ENCODE peak calls at places on chromosomes 7 and 10, in nine cellular contexts. M is IMR-90; R is PC-9; Y is hepatocyte; Q is heart right ventricle; H is brain microvascular endothelial cell; G is right atrium auricular region; Z is CD8-positive, alpha-beta T cell; C is BJ. N is an unnamed sample.

GRCh38 chr7:69643708-69644445 is 45.6 kb downstream of the AUTS2 start:
- DNase-seq in M (no peak), R (no peak), Y (peak; percentile 53), Q (peak; percentile 19), H (no peak), G (no peak), Z (no peak), C (no peak), N (no peak)

GRCh38 chr10:12707461-12708185 is 293.9 kb downstream of the CCDC3 start:
- DNase-seq in M (peak; percentile 99), R (peak; percentile 47), Y (peak; percentile 73), Q (peak; percentile 58), H (peak; percentile 97), G (peak; percentile 58), Z (no peak), C (peak; percentile 86), N (peak; percentile 30)

GRCh38 chr7:119694506-119694905 is 578.5 kb upstream of the KCND2 start:
- DNase-seq in M (no peak), R (no peak), Y (no peak), Q (no peak), H (no peak), G (no peak), Z (no peak), C (no peak), N (no peak)

GRCh38 chr7:104848386-104848990 is 165.5 kb upstream of the KMT2E start:
- DNase-seq in M (peak; percentile 34), R (peak; percentile 50), Y (peak; percentile 72), Q (peak; percentile 54), H (peak; percentile 31), G (no peak), Z (peak; percentile 25), C (no peak), N (peak; percentile 71)

GRCh38 chr7:5630670-5631069 is 150.8 kb downstream of the RNF216 start:
- DNase-seq in M (no peak), R (no peak), Y (no peak), Q (no peak), H (no peak), G (no peak), Z (peak; percentile 69), C (no peak), N (no peak)

GRCh38 chr10:31320179-31320597 is 1.2 kb downstream of the ZEB1 start:
- DNase-seq in M (no peak), R (peak; percentile 14), Y (peak; percentile 35), Q (peak; percentile 62), H (no peak), G (peak; percentile 61), Z (peak; percentile 63), C (no peak), N (peak; percentile 8)

GRCh38 chr10:76155961-76156360 is 724.5 kb downstream of the LRMDA start:
- DNase-seq in M (no peak), R (no peak), Y (no peak), Q (no peak), H (no peak), G (no peak), Z (no peak), C (no peak), N (no peak)

GRCh38 chr7:149878523-149878921 is 4.8 kb downstream of the ATP6V0E2 start:
- DNase-seq in M (no peak), R (no peak), Y (no peak), Q (no peak), H (no peak), G (no peak), Z (no peak), C (no peak), N (no peak)

GRCh38 chr10:109429956-109430760 is 493.2 kb downstream of the XPNPEP1 start:
- DNase-seq in M (peak; percentile 88), R (no peak), Y (no peak), Q (no peak), H (no peak), G (no peak), Z (no peak), C (peak; percentile 39), N (no peak)

GRCh38 chr10:24561453-24561852 is 162.2 kb downstream of the ARHGAP21 start:
- DNase-seq in M (peak; percentile 4), R (no peak), Y (no peak), Q (no peak), H (no peak), G (no peak), Z (no peak), C (peak; percentile 9), N (no peak)

GRCh38 chr10:62054825-62055224 is 153.3 kb downstream of the ARID5B start:
- DNase-seq in M (no peak), R (no peak), Y (no peak), Q (no peak), H (no peak), G (no peak), Z (no peak), C (no peak), N (no peak)
- H3K4me3 ChIP-seq in M (peak overlapping the region; percentile 31), R (no peak overlapping the region), Y (no peak overlapping the region), Q (no peak overlapping the region), H (no peak overlapping the region), G (peak overlapping the region; percentile 11), Z (no peak overlapping the region), C (peak overlapping the region; percentile 76), N (no peak overlapping the region)

GRCh38 chr7:99997545-99998137 is 17.8 kb upstream of the ZKSCAN1 start:
- DNase-seq in M (no peak), R (no peak), Y (peak; percentile 59), Q (peak; percentile 50), H (no peak), G (no peak), Z (peak; percentile 81), C (no peak), N (no peak)
- TF ChIP-seq CTCF in M (no peak), R (no peak), Y (no peak), Q (peak; percentile 29), H (peak; percentile 44), G (peak; percentile 51), Z (no peak), C (peak; percentile 24), N (no peak)

DNA sequence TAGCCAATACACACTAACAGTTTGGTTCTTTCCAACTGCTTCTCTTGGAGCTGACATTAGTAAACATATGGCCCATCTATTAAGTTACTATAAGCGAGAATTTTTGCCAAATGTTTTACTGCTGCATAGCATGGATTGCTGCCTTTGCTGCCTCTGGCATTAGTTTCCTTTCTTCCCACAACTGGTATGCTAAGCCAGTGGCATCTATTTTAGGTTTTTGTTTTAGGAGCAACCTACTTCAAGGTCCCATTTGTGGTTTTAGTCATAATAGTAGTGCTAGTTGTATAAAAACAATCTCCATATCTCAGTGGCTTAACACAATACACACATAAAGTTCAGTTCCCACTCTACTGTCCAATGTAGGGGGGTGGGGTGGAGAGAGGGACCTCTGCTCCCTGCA is 25.9 kb upstream of the PANK1 start:
- DNase-seq in M (peak; percentile 4), R (no peak), Y (no peak), Q (no peak), H (no peak), G (no peak), Z (no peak), C (no peak), N (no peak)
- H3K27me3 ChIP-seq in M (no peaks in the 10 kb centered on the region), R (no peaks in the 10 kb centered on the region), Y (no peaks in the 10 kb centered on the region), Q (no peaks in the 10 kb centered on the region), H (no peaks in the 10 kb centered on the region), G (no peaks in the 10 kb centered on the region), Z (no peaks in the 10 kb centered on the region), C (peaks cover 1% of the 10 kb centered on the region), N (no peaks in the 10 kb centered on the region)

GRCh38 chr10:74151879-74152722 is 1.1 kb downstream of the ADK start:
- DNase-seq in M (no peak), R (no peak), Y (no peak), Q (no peak), H (no peak), G (no peak), Z (no peak), C (no peak), N (no peak)
- H3K4me3 ChIP-seq in M (peak overlapping the region; percentile 74), R (peak overlapping the region; percentile 93), Y (peak overlapping the region; percentile 44), Q (peak overlapping the region; percentile 42), H (peak overlapping the region; percentile 97), G (peak overlapping the region; percentile 84), Z (peak overlapping the region; percentile 78), C (peak overlapping the region; percentile 98), N (peak overlapping the region; percentile 69)

GRCh38 chr7:37208528-37208927 is 240.1 kb downstream of the ELMO1 start:
- DNase-seq in M (peak; percentile 62), R (peak; percentile 14), Y (peak; percentile 84), Q (peak; percentile 80), H (peak; percentile 71), G (peak; percentile 85), Z (peak; percentile 31), C (no peak), N (peak; percentile 31)
- TF ChIP-seq CTCF in M (peak; percentile 52), R (no peak), Y (peak; percentile 79), Q (peak; percentile 68), H (peak; percentile 26), G (no peak), Z (no peak), C (peak; percentile 50), N (peak; percentile 51)

DNA sequence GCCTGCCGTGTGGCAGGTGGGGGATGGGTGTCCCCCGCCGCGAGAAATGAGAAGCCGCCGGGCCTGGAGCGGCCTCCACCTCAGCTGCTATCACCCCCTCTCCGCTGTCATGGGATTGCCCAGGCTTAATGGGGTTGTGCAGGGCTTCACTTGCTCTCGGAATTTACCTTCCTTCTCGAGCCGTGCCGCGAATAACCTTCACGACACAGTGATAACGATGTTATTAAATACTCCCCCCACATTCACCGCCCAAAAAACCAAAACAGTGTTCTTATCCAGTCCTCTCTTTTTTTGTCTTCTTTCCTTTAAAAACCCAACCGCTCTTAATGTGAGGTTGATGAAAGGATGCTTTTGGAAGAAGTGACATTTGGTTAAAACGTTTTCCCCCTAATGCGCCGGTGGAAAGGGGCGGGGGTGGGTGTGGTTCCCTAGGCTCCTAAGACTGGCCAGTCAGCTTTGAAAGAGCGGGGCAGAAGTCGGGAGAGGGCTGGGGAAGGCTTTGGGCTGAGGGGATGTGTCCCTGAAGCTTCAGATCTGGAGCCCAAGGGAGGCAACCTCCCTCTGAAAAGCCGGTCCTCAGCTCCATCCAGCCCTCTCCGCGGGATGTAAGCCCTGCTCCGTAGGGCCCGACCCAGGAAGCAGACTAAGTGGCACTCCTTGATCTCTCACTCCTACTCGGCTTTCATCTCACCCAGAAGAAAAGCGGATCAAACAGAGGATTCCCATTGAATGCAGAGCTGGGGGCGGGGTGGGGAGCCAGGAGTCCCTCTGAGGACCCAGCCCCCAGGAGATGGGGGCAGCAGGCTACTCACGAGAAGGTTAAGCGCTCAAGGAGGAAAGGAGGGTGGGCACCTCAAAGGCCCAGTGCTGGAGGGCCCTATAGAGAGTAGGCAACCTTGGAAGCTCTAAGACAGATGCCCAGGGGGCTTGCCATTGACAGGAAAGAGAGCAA is 2.5 kb upstream of the EVX1 start:
- DNase-seq in M (no peak), R (no peak), Y (no peak), Q (no peak), H (no peak), G (no peak), Z (no peak), C (no peak), N (no peak)
- H3K27me3 ChIP-seq in M (peaks cover 99% of the 10 kb centered on the region), R (peaks cover 23% of the 10 kb centered on the region), Y (peaks cover 90% of the 10 kb centered on the region), Q (peaks cover 100% of the 10 kb centered on the region), H (peaks cover 91% of the 10 kb centered on the region), G (peaks cover 60% of the 10 kb centered on the region), Z (peaks cover 51% of the 10 kb centered on the region), C (peaks cover 49% of the 10 kb centered on the region), N (peaks cover 100% of the 10 kb centered on the region)

GRCh38 chr7:147990079-147990478 is 600.5 kb upstream of the C7orf33 start:
- DNase-seq in M (no peak), R (no peak), Y (no peak), Q (no peak), H (no peak), G (no peak), Z (no peak), C (no peak), N (no peak)
- H3K4me3 ChIP-seq in M (no peak overlapping the region), R (no peak overlapping the region), Y (no peak overlapping the region), Q (no peak overlapping the region), H (no peak overlapping the region), G (no peak overlapping the region), Z (no peak overlapping the region), C (no peak overlapping the region), N (no peak overlapping the region)

GRCh38 chr10:5685764-5686240 is 1.2 kb downstream of the TASOR2 start:
- DNase-seq in M (peak; percentile 24), R (peak; percentile 14), Y (peak; percentile 26), Q (no peak), H (no peak), G (no peak), Z (no peak), C (no peak), N (no peak)
- TF ChIP-seq CTCF in M (no peak), R (peak; percentile 4), Y (no peak), Q (no peak), H (no peak), G (no peak), Z (no peak), C (no peak), N (no peak)

N was measured in WERI-Rb-1.